ENCODE peak calls at places on chromosomes 4 and X, in nine cellular contexts. One of them, this sample, is unnamed.

GRCh38 chr4:168731006-168731636 is 234.3 kb downstream of the PALLD start:
- DNase-seq in NCI-H1092: no peak
- DNase-seq in kidney glomerular epithelial cell: peak; percentile 79
- DNase-seq in NCI-H2081: no peak
- DNase-seq in psoas muscle: no peak
- DNase-seq in activated T-cell treated with anti-CD3 and anti-CD28 coated beads, Interleukin-2, amount 50 U/mL, for 48 hours: no peak
- DNase-seq in neural progenitor cell: no peak
- DNase-seq in effector memory CD8-positive, alpha-beta T cell: no peak
- DNase-seq in foreskin fibroblast: peak; percentile 50
- DNase-seq in this sample: no peak

GRCh38 chr4:10201356-10202223 is 85.0 kb upstream of the WDR1 start:
- DNase-seq in neural progenitor cell: no peak
- DNase-seq in activated T-cell treated with anti-CD3 and anti-CD28 coated beads, Interleukin-2, amount 50 U/mL, for 48 hours: no peak
- DNase-seq in effector memory CD8-positive, alpha-beta T cell: no peak
- DNase-seq in foreskin fibroblast: no peak
- DNase-seq in NCI-H2081: no peak
- DNase-seq in NCI-H1092: no peak
- DNase-seq in psoas muscle: no peak
- DNase-seq in kidney glomerular epithelial cell: no peak
- DNase-seq in this sample: no peak

GRCh38 chr4:2934077-2934812 is 29.0 kb downstream of the NOP14 start:
- DNase-seq in neural progenitor cell: peak; percentile 48
- DNase-seq in kidney glomerular epithelial cell: no peak
- DNase-seq in activated T-cell treated with anti-CD3 and anti-CD28 coated beads, Interleukin-2, amount 50 U/mL, for 48 hours: peak; percentile 69
- DNase-seq in psoas muscle: peak; percentile 79
- DNase-seq in effector memory CD8-positive, alpha-beta T cell: peak; percentile 33
- DNase-seq in NCI-H2081: no peak
- DNase-seq in NCI-H1092: no peak
- DNase-seq in foreskin fibroblast: peak; percentile 52
- DNase-seq in this sample: peak; percentile 49

GRCh38 chr4:137705171-137705783 is 173.0 kb upstream of the PCDH18 start:
- DNase-seq in NCI-H1092: no peak
- DNase-seq in kidney glomerular epithelial cell: peak; percentile 45
- DNase-seq in foreskin fibroblast: peak; percentile 90
- DNase-seq in psoas muscle: no peak
- DNase-seq in NCI-H2081: no peak
- DNase-seq in activated T-cell treated with anti-CD3 and anti-CD28 coated beads, Interleukin-2, amount 50 U/mL, for 48 hours: no peak
- DNase-seq in neural progenitor cell: no peak
- DNase-seq in effector memory CD8-positive, alpha-beta T cell: no peak
- DNase-seq in this sample: no peak

GRCh38 chrX:108225456-108225730 is 133.8 kb downstream of the ATG4A start:
- DNase-seq in activated T-cell treated with anti-CD3 and anti-CD28 coated beads, Interleukin-2, amount 50 U/mL, for 48 hours: no peak
- DNase-seq in effector memory CD8-positive, alpha-beta T cell: no peak
- DNase-seq in NCI-H1092: no peak
- DNase-seq in kidney glomerular epithelial cell: no peak
- DNase-seq in neural progenitor cell: no peak
- DNase-seq in psoas muscle: no peak
- DNase-seq in NCI-H2081: no peak
- DNase-seq in foreskin fibroblast: no peak
- DNase-seq in this sample: no peak

GRCh38 chr4:14994242-14994641 is 8.0 kb upstream of the CPEB2 start:
- DNase-seq in NCI-H2081: no peak
- DNase-seq in kidney glomerular epithelial cell: no peak
- DNase-seq in foreskin fibroblast: peak; percentile 37
- DNase-seq in NCI-H1092: no peak
- DNase-seq in neural progenitor cell: no peak
- DNase-seq in activated T-cell treated with anti-CD3 and anti-CD28 coated beads, Interleukin-2, amount 50 U/mL, for 48 hours: no peak
- DNase-seq in effector memory CD8-positive, alpha-beta T cell: no peak
- DNase-seq in psoas muscle: no peak
- DNase-seq in this sample: no peak

GRCh38 chr4:137125011-137125410 is 407.3 kb downstream of the PCDH18 start:
- DNase-seq in effector memory CD8-positive, alpha-beta T cell: no peak
- DNase-seq in psoas muscle: no peak
- DNase-seq in kidney glomerular epithelial cell: no peak
- DNase-seq in activated T-cell treated with anti-CD3 and anti-CD28 coated beads, Interleukin-2, amount 50 U/mL, for 48 hours: no peak
- DNase-seq in neural progenitor cell: no peak
- DNase-seq in foreskin fibroblast: peak; percentile 56
- DNase-seq in NCI-H1092: no peak
- DNase-seq in NCI-H2081: peak; percentile 2
- DNase-seq in this sample: no peak

GRCh38 chrX:108699368-108699767 is 37.0 kb downstream of the IRS4 start:
- DNase-seq in psoas muscle: no peak
- DNase-seq in NCI-H2081: peak; percentile 55
- DNase-seq in foreskin fibroblast: peak; percentile 4
- DNase-seq in NCI-H1092: no peak
- DNase-seq in activated T-cell treated with anti-CD3 and anti-CD28 coated beads, Interleukin-2, amount 50 U/mL, for 48 hours: no peak
- DNase-seq in effector memory CD8-positive, alpha-beta T cell: no peak
- DNase-seq in neural progenitor cell: peak; percentile 54
- DNase-seq in kidney glomerular epithelial cell: no peak
- DNase-seq in this sample: no peak

GRCh38 chrX:114162068-114162735 is 421.7 kb upstream of the HTR2C start:
- DNase-seq in psoas muscle: no peak
- DNase-seq in foreskin fibroblast: no peak
- DNase-seq in effector memory CD8-positive, alpha-beta T cell: no peak
- DNase-seq in NCI-H1092: no peak
- DNase-seq in activated T-cell treated with anti-CD3 and anti-CD28 coated beads, Interleukin-2, amount 50 U/mL, for 48 hours: peak; percentile 19
- DNase-seq in neural progenitor cell: peak; percentile 60
- DNase-seq in NCI-H2081: no peak
- DNase-seq in kidney glomerular epithelial cell: no peak
- DNase-seq in this sample: no peak

GRCh38 chrX:130523460-130524394 is 121.9 kb downstream of the RBMX2 start:
- DNase-seq in neural progenitor cell: peak; percentile 8
- DNase-seq in activated T-cell treated with anti-CD3 and anti-CD28 coated beads, Interleukin-2, amount 50 U/mL, for 48 hours: peak; percentile 19
- DNase-seq in effector memory CD8-positive, alpha-beta T cell: no peak
- DNase-seq in NCI-H1092: peak; percentile 11
- DNase-seq in foreskin fibroblast: no peak
- DNase-seq in NCI-H2081: peak; percentile 11
- DNase-seq in kidney glomerular epithelial cell: no peak
- DNase-seq in psoas muscle: no peak
- DNase-seq in this sample: no peak

GRCh38 chr4:88610771-88611170 is 18.5 kb downstream of the HERC3 start:
- DNase-seq in neural progenitor cell: no peak
- DNase-seq in psoas muscle: peak; percentile 65
- DNase-seq in effector memory CD8-positive, alpha-beta T cell: no peak
- DNase-seq in NCI-H1092: no peak
- DNase-seq in NCI-H2081: no peak
- DNase-seq in foreskin fibroblast: peak; percentile 41
- DNase-seq in activated T-cell treated with anti-CD3 and anti-CD28 coated beads, Interleukin-2, amount 50 U/mL, for 48 hours: no peak
- DNase-seq in kidney glomerular epithelial cell: peak; percentile 76
- DNase-seq in this sample: no peak

GRCh38 chr4:185713272-185713671 is 98.7 kb downstream of the SORBS2 start:
- DNase-seq in neural progenitor cell: no peak
- DNase-seq in NCI-H1092: no peak
- DNase-seq in kidney glomerular epithelial cell: no peak
- DNase-seq in foreskin fibroblast: no peak
- DNase-seq in NCI-H2081: no peak
- DNase-seq in activated T-cell treated with anti-CD3 and anti-CD28 coated beads, Interleukin-2, amount 50 U/mL, for 48 hours: no peak
- DNase-seq in psoas muscle: no peak
- DNase-seq in effector memory CD8-positive, alpha-beta T cell: no peak
- DNase-seq in this sample: no peak

GRCh38 chr4:8192748-8193738 is 6.0 kb upstream of the SH3TC1 start:
- DNase-seq in NCI-H2081: peak; percentile 83
- DNase-seq in neural progenitor cell: no peak
- DNase-seq in psoas muscle: peak; percentile 45
- DNase-seq in effector memory CD8-positive, alpha-beta T cell: no peak
- DNase-seq in NCI-H1092: peak; percentile 80
- DNase-seq in kidney glomerular epithelial cell: peak; percentile 35
- DNase-seq in foreskin fibroblast: peak; percentile 21
- DNase-seq in activated T-cell treated with anti-CD3 and anti-CD28 coated beads, Interleukin-2, amount 50 U/mL, for 48 hours: peak; percentile 43
- DNase-seq in this sample: no peak

GRCh38 chr4:15003891-15004700 is 1.8 kb downstream of the CPEB2 start:
- DNase-seq in effector memory CD8-positive, alpha-beta T cell: peak; percentile 54
- DNase-seq in kidney glomerular epithelial cell: no peak
- DNase-seq in psoas muscle: peak; percentile 52
- DNase-seq in NCI-H1092: no peak
- DNase-seq in NCI-H2081: peak; percentile 62
- DNase-seq in activated T-cell treated with anti-CD3 and anti-CD28 coated beads, Interleukin-2, amount 50 U/mL, for 48 hours: peak; percentile 70
- DNase-seq in foreskin fibroblast: no peak
- DNase-seq in neural progenitor cell: peak; percentile 73
- DNase-seq in this sample: peak; percentile 43

GRCh38 chrX:15866141-15866540 is 11.5 kb upstream of the AP1S2 start:
- DNase-seq in neural progenitor cell: no peak
- DNase-seq in psoas muscle: no peak
- DNase-seq in activated T-cell treated with anti-CD3 and anti-CD28 coated beads, Interleukin-2, amount 50 U/mL, for 48 hours: no peak
- DNase-seq in effector memory CD8-positive, alpha-beta T cell: no peak
- DNase-seq in NCI-H2081: no peak
- DNase-seq in foreskin fibroblast: no peak
- DNase-seq in NCI-H1092: no peak
- DNase-seq in kidney glomerular epithelial cell: no peak
- DNase-seq in this sample: no peak

GRCh38 chrX:133473451-133473850 is 58.2 kb upstream of the GPC4 start:
- DNase-seq in psoas muscle: no peak
- DNase-seq in NCI-H1092: no peak
- DNase-seq in effector memory CD8-positive, alpha-beta T cell: no peak
- DNase-seq in NCI-H2081: no peak
- DNase-seq in foreskin fibroblast: no peak
- DNase-seq in kidney glomerular epithelial cell: peak; percentile 0
- DNase-seq in activated T-cell treated with anti-CD3 and anti-CD28 coated beads, Interleukin-2, amount 50 U/mL, for 48 hours: no peak
- DNase-seq in neural progenitor cell: no peak
- DNase-seq in this sample: no peak

GRCh38 chr4:41628916-41629315 is 91.0 kb downstream of the LIMCH1 start:
- DNase-seq in effector memory CD8-positive, alpha-beta T cell: no peak
- DNase-seq in NCI-H1092: no peak
- DNase-seq in neural progenitor cell: no peak
- DNase-seq in NCI-H2081: no peak
- DNase-seq in psoas muscle: no peak
- DNase-seq in activated T-cell treated with anti-CD3 and anti-CD28 coated beads, Interleukin-2, amount 50 U/mL, for 48 hours: no peak
- DNase-seq in foreskin fibroblast: no peak
- DNase-seq in kidney glomerular epithelial cell: no peak
- DNase-seq in this sample: no peak

GRCh38 chr4:126265880-126266279 is 951.1 kb downstream of the FAT4 start:
- DNase-seq in kidney glomerular epithelial cell: no peak
- DNase-seq in psoas muscle: no peak
- DNase-seq in NCI-H1092: no peak
- DNase-seq in NCI-H2081: no peak
- DNase-seq in activated T-cell treated with anti-CD3 and anti-CD28 coated beads, Interleukin-2, amount 50 U/mL, for 48 hours: no peak
- DNase-seq in foreskin fibroblast: peak; percentile 10
- DNase-seq in effector memory CD8-positive, alpha-beta T cell: no peak
- DNase-seq in neural progenitor cell: no peak
- DNase-seq in this sample: no peak

GRCh38 chrX:103309860-103310591 is 764 bp downstream of the BEX2 start:
- DNase-seq in NCI-H1092: no peak
- DNase-seq in NCI-H2081: peak; percentile 11
- DNase-seq in foreskin fibroblast: no peak
- DNase-seq in effector memory CD8-positive, alpha-beta T cell: no peak
- DNase-seq in activated T-cell treated with anti-CD3 and anti-CD28 coated beads, Interleukin-2, amount 50 U/mL, for 48 hours: no peak
- DNase-seq in neural progenitor cell: peak; percentile 28
- DNase-seq in psoas muscle: no peak
- DNase-seq in kidney glomerular epithelial cell: no peak
- DNase-seq in this sample: no peak

GRCh38 chrX:48472225-48472624 is 2.2 kb upstream of the SLC38A5 start:
- DNase-seq in foreskin fibroblast: no peak
- DNase-seq in NCI-H2081: no peak
- DNase-seq in NCI-H1092: no peak
- DNase-seq in activated T-cell treated with anti-CD3 and anti-CD28 coated beads, Interleukin-2, amount 50 U/mL, for 48 hours: no peak
- DNase-seq in effector memory CD8-positive, alpha-beta T cell: no peak
- DNase-seq in psoas muscle: no peak
- DNase-seq in neural progenitor cell: no peak
- DNase-seq in kidney glomerular epithelial cell: no peak
- DNase-seq in this sample: no peak

GRCh38 chr4:185566425-185566824 is 31.1 kb upstream of the PDLIM3 start:
- DNase-seq in foreskin fibroblast: no peak
- DNase-seq in NCI-H1092: no peak
- DNase-seq in psoas muscle: no peak
- DNase-seq in activated T-cell treated with anti-CD3 and anti-CD28 coated beads, Interleukin-2, amount 50 U/mL, for 48 hours: peak; percentile 33
- DNase-seq in effector memory CD8-positive, alpha-beta T cell: no peak
- DNase-seq in NCI-H2081: no peak
- DNase-seq in kidney glomerular epithelial cell: no peak
- DNase-seq in neural progenitor cell: no peak
- DNase-seq in this sample: no peak

GRCh38 chrX:20545538-20545937 is 278.8 kb upstream of the RPS6KA3 start:
- DNase-seq in neural progenitor cell: no peak
- DNase-seq in foreskin fibroblast: no peak
- DNase-seq in NCI-H1092: no peak
- DNase-seq in activated T-cell treated with anti-CD3 and anti-CD28 coated beads, Interleukin-2, amount 50 U/mL, for 48 hours: no peak
- DNase-seq in effector memory CD8-positive, alpha-beta T cell: no peak
- DNase-seq in psoas muscle: no peak
- DNase-seq in NCI-H2081: no peak
- DNase-seq in kidney glomerular epithelial cell: no peak
- DNase-seq in this sample: no peak

GRCh38 chr4:21898101-21898500 is 50.5 kb downstream of the KCNIP4 start:
- DNase-seq in foreskin fibroblast: no peak
- DNase-seq in psoas muscle: no peak
- DNase-seq in NCI-H1092: no peak
- DNase-seq in neural progenitor cell: no peak
- DNase-seq in activated T-cell treated with anti-CD3 and anti-CD28 coated beads, Interleukin-2, amount 50 U/mL, for 48 hours: no peak
- DNase-seq in NCI-H2081: no peak
- DNase-seq in kidney glomerular epithelial cell: no peak
- DNase-seq in effector memory CD8-positive, alpha-beta T cell: no peak
- DNase-seq in this sample: no peak

GRCh38 chr4:125750827-125751466 is 436.2 kb downstream of the FAT4 start:
- DNase-seq in psoas muscle: no peak
- DNase-seq in NCI-H1092: no peak
- DNase-seq in neural progenitor cell: peak; percentile 70
- DNase-seq in NCI-H2081: no peak
- DNase-seq in kidney glomerular epithelial cell: no peak
- DNase-seq in foreskin fibroblast: peak; percentile 67
- DNase-seq in effector memory CD8-positive, alpha-beta T cell: no peak
- DNase-seq in activated T-cell treated with anti-CD3 and anti-CD28 coated beads, Interleukin-2, amount 50 U/mL, for 48 hours: no peak
- DNase-seq in this sample: no peak

GRCh38 chrX:120677017-120677652 is 47.3 kb upstream of the C1GALT1C1 start:
- DNase-seq in activated T-cell treated with anti-CD3 and anti-CD28 coated beads, Interleukin-2, amount 50 U/mL, for 48 hours: no peak
- DNase-seq in foreskin fibroblast: no peak
- DNase-seq in NCI-H1092: no peak
- DNase-seq in neural progenitor cell: no peak
- DNase-seq in psoas muscle: no peak
- DNase-seq in effector memory CD8-positive, alpha-beta T cell: no peak
- DNase-seq in NCI-H2081: no peak
- DNase-seq in kidney glomerular epithelial cell: no peak
- DNase-seq in this sample: no peak

GRCh38 chr4:53616219-53616618 is 24.9 kb upstream of the LNX1 start:
- DNase-seq in activated T-cell treated with anti-CD3 and anti-CD28 coated beads, Interleukin-2, amount 50 U/mL, for 48 hours: no peak
- DNase-seq in psoas muscle: no peak
- DNase-seq in neural progenitor cell: no peak
- DNase-seq in kidney glomerular epithelial cell: no peak
- DNase-seq in foreskin fibroblast: no peak
- DNase-seq in NCI-H1092: no peak
- DNase-seq in NCI-H2081: no peak
- DNase-seq in effector memory CD8-positive, alpha-beta T cell: no peak
- DNase-seq in this sample: no peak

GRCh38 chr4:150209140-150209829 is 131.0 kb downstream of the DCLK2 start:
- DNase-seq in activated T-cell treated with anti-CD3 and anti-CD28 coated beads, Interleukin-2, amount 50 U/mL, for 48 hours: peak; percentile 46
- DNase-seq in kidney glomerular epithelial cell: peak; percentile 57
- DNase-seq in foreskin fibroblast: peak; percentile 45
- DNase-seq in NCI-H2081: no peak
- DNase-seq in effector memory CD8-positive, alpha-beta T cell: no peak
- DNase-seq in psoas muscle: peak; percentile 40
- DNase-seq in NCI-H1092: peak; percentile 21
- DNase-seq in neural progenitor cell: peak; percentile 58
- DNase-seq in this sample: no peak

GRCh38 chr4:3828546-3828945 is 62.4 kb downstream of the ADRA2C start:
- DNase-seq in effector memory CD8-positive, alpha-beta T cell: no peak
- DNase-seq in neural progenitor cell: no peak
- DNase-seq in psoas muscle: no peak
- DNase-seq in kidney glomerular epithelial cell: no peak
- DNase-seq in NCI-H1092: no peak
- DNase-seq in activated T-cell treated with anti-CD3 and anti-CD28 coated beads, Interleukin-2, amount 50 U/mL, for 48 hours: no peak
- DNase-seq in NCI-H2081: no peak
- DNase-seq in foreskin fibroblast: no peak
- DNase-seq in this sample: no peak